ENCODE peak calls at places on chromosome 16, in eight cellular contexts. H, Y, F, B, E, R, U and C are unnamed samples.

GRCh38 chr16:86734559-86735480 is 156.5 kb downstream of the FOXL1 start:
- DNase-seq in H (no peak), Y (no peak), F (no peak), B (no peak), E (no peak), R (no peak), U (no peak), C (no peak)

GRCh38 chr16:57658878-57659674 is 9.0 kb upstream of the ADGRG3 start:
- DNase-seq in H (no peak), Y (no peak), F (no peak), B (no peak), E (no peak), R (no peak), U (no peak), C (no peak)

GRCh38 chr16:2385441-2385840 is 43.8 kb upstream of the CCNF start:
- DNase-seq in H (no peak), Y (no peak), F (no peak), B (no peak), E (no peak), R (no peak), U (no peak), C (no peak)

GRCh38 chr16:53865492-53865863 is 161.5 kb downstream of the FTO start:
- DNase-seq in H (no peak), Y (no peak), F (peak; percentile 46), B (no peak), E (no peak), R (no peak), U (no peak), C (peak; percentile 59)

GRCh38 chr16:81786321-81786720 is 7.2 kb downstream of the PLCG2 start:
- DNase-seq in H (no peak), Y (no peak), F (peak; percentile 24), B (no peak), E (no peak), R (no peak), U (no peak), C (no peak)

GRCh38 chr16:13634253-13634652 is 285.7 kb upstream of the ERCC4 start:
- DNase-seq in H (no peak), Y (no peak), F (no peak), B (no peak), E (no peak), R (no peak), U (no peak), C (no peak)

GRCh38 chr16:15538484-15538883 is 104.1 kb downstream of the BMERB1 start:
- DNase-seq in H (no peak), Y (no peak), F (no peak), B (no peak), E (no peak), R (no peak), U (no peak), C (no peak)

GRCh38 chr16:81204794-81205680 is 33.5 kb upstream of the BCO1 start:
- DNase-seq in H (no peak), Y (no peak), F (peak; percentile 70), B (peak; percentile 30), E (no peak), R (no peak), U (peak; percentile 56), C (peak; percentile 8)

GRCh38 chr16:29664133-29664912 is 1.3 kb downstream of the SPN start:
- DNase-seq in H (no peak), Y (peak; percentile 23), F (no peak), B (peak; percentile 23), E (no peak), R (no peak), U (no peak), C (peak; percentile 94)

GRCh38 chr16:56861092-56861610 is 3.9 kb upstream of the SLC12A3 start:
- DNase-seq in H (no peak), Y (no peak), F (no peak), B (no peak), E (no peak), R (no peak), U (no peak), C (no peak)

GRCh38 chr16:17850626-17851265 is 380.0 kb upstream of the XYLT1 start:
- DNase-seq in H (no peak), Y (no peak), F (no peak), B (peak; percentile 5), E (no peak), R (no peak), U (no peak), C (no peak)

GRCh38 chr16:1993731-1994131 is 4.0 kb downstream of the SYNGR3 start:
- DNase-seq in H (no peak), Y (no peak), F (peak; percentile 28), B (no peak), E (no peak), R (no peak), U (no peak), C (no peak)

GRCh38 chr16:89444151-89444723 is 46.1 kb downstream of the ANKRD11 start:
- DNase-seq in H (no peak), Y (no peak), F (no peak), B (no peak), E (no peak), R (no peak), U (no peak), C (no peak)

GRCh38 chr16:50303605-50304466 is 37.5 kb downstream of the ADCY7 start:
- DNase-seq in H (peak; percentile 73), Y (no peak), F (no peak), B (no peak), E (no peak), R (no peak), U (no peak), C (no peak)

GRCh38 chr16:81831722-81832126 is 52.6 kb downstream of the PLCG2 start:
- DNase-seq in H (peak; percentile 76), Y (peak; percentile 72), F (no peak), B (no peak), E (peak; percentile 37), R (no peak), U (no peak), C (peak; percentile 86)

GRCh38 chr16:71808593-71809449 is at the start of gene AP1G1:
- DNase-seq in H (peak; percentile 97), Y (peak; percentile 92), F (peak; percentile 97), B (peak; percentile 76), E (peak; percentile 92), R (peak; percentile 98), U (peak; percentile 93), C (peak; percentile 94)

GRCh38 chr16:11583171-11583570 is 3.5 kb downstream of the LITAF start:
- DNase-seq in H (peak; percentile 49), Y (no peak), F (no peak), B (no peak), E (no peak), R (no peak), U (no peak), C (no peak)

GRCh38 chr16:85067024-85067423 is 39.4 kb downstream of the KIAA0513 start:
- DNase-seq in H (no peak), Y (no peak), F (no peak), B (no peak), E (no peak), R (no peak), U (no peak), C (no peak)

GRCh38 chr16:53094013-53094630 is 39.3 kb downstream of the CHD9 start:
- DNase-seq in H (peak; percentile 76), Y (peak; percentile 9), F (no peak), B (no peak), E (peak; percentile 61), R (peak; percentile 93), U (no peak), C (peak; percentile 54)

GRCh38 chr16:276360-277077 is 775 bp upstream of the RGS11 start:
- DNase-seq in H (no peak), Y (no peak), F (no peak), B (no peak), E (no peak), R (no peak), U (no peak), C (no peak)

GRCh38 chr16:89693931-89694783 is 7.3 kb downstream of the SPATA2L start:
- DNase-seq in H (peak; percentile 76), Y (no peak), F (no peak), B (no peak), E (no peak), R (no peak), U (no peak), C (no peak)